ENCODE peak calls at places on chromosome 5, in seven cellular contexts. R is RPMI7951; W is stimulated activated CD8-positive, alpha-beta memory T cell treated with anti-CD3 and anti-CD28 coated beads, Interleukin-15, amount 100 ng/mL, for 1 hour; D is activated naive CD4-positive, alpha-beta T cell treated with anti-CD3 and anti-CD28 coated beads, Interleukin-2, amount 10 ng/mL, durations not matched to agents 7 days and 5 days; K is hippocampal formation; P is left colon; C is H7. T is an unnamed sample.

GRCh38 chr5:116669261-116670049 is 94.8 kb upstream of the SEMA6A start:
- DNase-seq in W (no peak), D (no peak), R (no peak), C (no peak), P (no peak), K (peak), T (no peak)

GRCh38 chr5:88724201-88724600 is 158.8 kb downstream of the MEF2C start:
- DNase-seq in P (no peak), R (peak), W (no peak), K (peak), C (no peak), D (no peak), T (no peak)

GRCh38 chr5:142939884-142940283 is 169.7 kb downstream of the ARHGAP26 start:
- DNase-seq in D (no peak), P (no peak), W (no peak), R (no peak), K (no peak), C (no peak), T (no peak)

GRCh38 chr5:37477426-37477825 is 98.3 kb downstream of the WDR70 start:
- DNase-seq in R (no peak), C (no peak), P (no peak), W (no peak), D (no peak), K (no peak), T (no peak)

GRCh38 chr5:15384176-15384575 is 115.8 kb upstream of the FBXL7 start:
- DNase-seq in D (no peak), R (no peak), K (no peak), W (no peak), P (no peak), C (no peak), T (no peak)

GRCh38 chr5:95406426-95407093 is 15.4 kb downstream of the FAM81B start:
- DNase-seq in K (no peak), D (no peak), P (no peak), C (no peak), R (peak), W (no peak), T (no peak)

GRCh38 chr5:139574641-139575312 is 13.6 kb downstream of the UBE2D2 start:
- DNase-seq in D (no peak), P (no peak), K (peak), W (no peak), C (peak), R (peak), T (no peak)

GRCh38 chr5:58064799-58065198 is 395.1 kb downstream of the PLK2 start:
- DNase-seq in R (peak), W (no peak), P (no peak), D (no peak), C (no peak), K (no peak), T (no peak)

GRCh38 chr5:88544616-88545150 is 276.0 kb upstream of the TMEM161B start:
- DNase-seq in D (no peak), K (no peak), W (no peak), C (no peak), R (no peak), P (no peak), T (no peak)

GRCh38 chr5:36369092-36369737 is 67.5 kb upstream of the RANBP3L start:
- DNase-seq in D (no peak), P (no peak), K (no peak), C (no peak), W (no peak), R (peak), T (no peak)

GRCh38 chr5:137073192-137073591 is 425.9 kb downstream of the SPOCK1 start:
- DNase-seq in C (no peak), P (no peak), R (peak), K (no peak), W (no peak), D (no peak), T (no peak)

T was measured in GM13977.